ENCODE peak calls at places on chromosomes 1 and 21, in seven cellular contexts. One of them, this sample, is unnamed.

GRCh38 chr21:46619846-46620245 is 15.0 kb upstream of the S100B start:
- DNase-seq in ovary: no peak
- DNase-seq in thyroid gland: no peak
- DNase-seq in uterus: no peak
- DNase-seq in GM12892: no peak
- DNase-seq in GM04503: no peak
- DNase-seq in C1 segment of cervical spinal cord: no peak
- DNase-seq in this sample: no peak

GRCh38 chr1:26889580-26890466 is at the start of gene GPN2:
- DNase-seq in uterus: peak
- DNase-seq in GM12892: peak
- DNase-seq in ovary: peak
- DNase-seq in thyroid gland: peak
- DNase-seq in C1 segment of cervical spinal cord: peak
- DNase-seq in GM04503: no peak
- DNase-seq in this sample: peak

GRCh38 chr1:182226618-182227017 is 165.0 kb downstream of the GLUL start:
- DNase-seq in thyroid gland: no peak
- DNase-seq in GM04503: no peak
- DNase-seq in uterus: no peak
- DNase-seq in GM12892: no peak
- DNase-seq in ovary: no peak
- DNase-seq in C1 segment of cervical spinal cord: no peak
- DNase-seq in this sample: no peak

GRCh38 chr1:91697322-91698260 is 188.4 kb downstream of the TGFBR3 start:
- DNase-seq in ovary: no peak
- DNase-seq in GM04503: no peak
- DNase-seq in C1 segment of cervical spinal cord: no peak
- DNase-seq in uterus: no peak
- DNase-seq in GM12892: peak
- DNase-seq in thyroid gland: no peak
- DNase-seq in this sample: no peak

GRCh38 chr1:27504588-27505419 is 14.8 kb upstream of the WASF2 start:
- DNase-seq in GM04503: no peak
- DNase-seq in C1 segment of cervical spinal cord: peak
- DNase-seq in GM12892: no peak
- DNase-seq in ovary: peak
- DNase-seq in uterus: peak
- DNase-seq in thyroid gland: peak
- DNase-seq in this sample: no peak

GRCh38 chr1:25927541-25928265 is 21.5 kb upstream of the STMN1 start:
- DNase-seq in GM12892: no peak
- DNase-seq in thyroid gland: no peak
- DNase-seq in ovary: no peak
- DNase-seq in C1 segment of cervical spinal cord: no peak
- DNase-seq in uterus: no peak
- DNase-seq in GM04503: no peak
- DNase-seq in this sample: no peak

GRCh38 chr1:178501705-178502329 is 5.1 kb upstream of the CLEC20A start:
- DNase-seq in GM12892: peak
- DNase-seq in C1 segment of cervical spinal cord: no peak
- DNase-seq in ovary: peak
- DNase-seq in uterus: peak
- DNase-seq in GM04503: no peak
- DNase-seq in thyroid gland: peak
- DNase-seq in this sample: peak

GRCh38 chr21:44702973-44703730 is 6.2 kb downstream of the KRTAP10-12 start:
- DNase-seq in GM04503: no peak
- DNase-seq in uterus: no peak
- DNase-seq in C1 segment of cervical spinal cord: no peak
- DNase-seq in ovary: no peak
- DNase-seq in GM12892: no peak
- DNase-seq in thyroid gland: no peak
- DNase-seq in this sample: no peak

GRCh38 chr21:42880352-42880751 is 1.0 kb upstream of the WDR4 start:
- DNase-seq in ovary: no peak
- DNase-seq in uterus: no peak
- DNase-seq in C1 segment of cervical spinal cord: no peak
- DNase-seq in thyroid gland: no peak
- DNase-seq in GM12892: no peak
- DNase-seq in GM04503: no peak
- DNase-seq in this sample: no peak

GRCh38 chr1:240189386-240189989 is 97.8 kb downstream of the FMN2 start:
- DNase-seq in ovary: no peak
- DNase-seq in GM12892: no peak
- DNase-seq in C1 segment of cervical spinal cord: no peak
- DNase-seq in GM04503: no peak
- DNase-seq in uterus: no peak
- DNase-seq in thyroid gland: peak
- DNase-seq in this sample: peak

GRCh38 chr1:13728104-13728503 is 28.1 kb downstream of the PRDM2 start:
- DNase-seq in GM04503: no peak
- DNase-seq in thyroid gland: no peak
- DNase-seq in C1 segment of cervical spinal cord: no peak
- DNase-seq in ovary: no peak
- DNase-seq in GM12892: no peak
- DNase-seq in uterus: no peak
- DNase-seq in this sample: no peak

GRCh38 chr21:45265721-45266517 is 21.8 kb downstream of the POFUT2 start:
- DNase-seq in C1 segment of cervical spinal cord: no peak
- DNase-seq in GM12892: no peak
- DNase-seq in uterus: no peak
- DNase-seq in GM04503: no peak
- DNase-seq in ovary: peak
- DNase-seq in thyroid gland: no peak
- DNase-seq in this sample: no peak

GRCh38 chr1:148263906-148264255 is 111.8 kb upstream of the NBPF11 start:
- DNase-seq in thyroid gland: peak
- DNase-seq in GM12892: no peak
- DNase-seq in ovary: no peak
- DNase-seq in C1 segment of cervical spinal cord: no peak
- DNase-seq in uterus: no peak
- DNase-seq in GM04503: no peak
- DNase-seq in this sample: peak

GRCh38 chr1:35120458-35121133 is 41.4 kb downstream of the ZMYM1 start:
- DNase-seq in thyroid gland: peak
- DNase-seq in GM12892: peak
- DNase-seq in ovary: peak
- DNase-seq in uterus: no peak
- DNase-seq in GM04503: no peak
- DNase-seq in C1 segment of cervical spinal cord: no peak
- DNase-seq in this sample: peak

GRCh38 chr1:231040019-231040799 is at the start of gene FAM89A:
- DNase-seq in GM12892: peak
- DNase-seq in GM04503: no peak
- DNase-seq in C1 segment of cervical spinal cord: peak
- DNase-seq in uterus: peak
- DNase-seq in thyroid gland: peak
- DNase-seq in ovary: peak
- DNase-seq in this sample: peak

GRCh38 chr1:202638019-202638887 is 72.0 kb downstream of the SYT2 start:
- DNase-seq in thyroid gland: no peak
- DNase-seq in ovary: no peak
- DNase-seq in GM12892: no peak
- DNase-seq in uterus: no peak
- DNase-seq in GM04503: no peak
- DNase-seq in C1 segment of cervical spinal cord: no peak
- DNase-seq in this sample: no peak

GRCh38 chr1:6260961-6261614 is at the start of gene GPR153:
- DNase-seq in GM12892: peak
- DNase-seq in uterus: no peak
- DNase-seq in thyroid gland: peak
- DNase-seq in GM04503: no peak
- DNase-seq in C1 segment of cervical spinal cord: no peak
- DNase-seq in ovary: peak
- DNase-seq in this sample: peak

This sample was measured in MM.1S.